ENCODE peak calls at places on chromosomes 12 and 14, in ten cellular contexts. G is HFFc6; X is CD8-positive, alpha-beta T cell; R is naive thymus-derived CD8-positive, alpha-beta T cell; W is HCEC 1CT; Y is activated CD8-positive, alpha-beta memory T cell treated with anti-CD3 and anti-CD28 coated beads, Interleukin-2, amount 50 U/mL, for 4 hours; S is GM23338; P is coronary artery; K is M059J; L is activated effector memory CD4-positive, alpha-beta T cell treated with Interleukin-2 at 50 U/mL for 16 hours. F is an unnamed sample.
A peak's percentile ranks its signal among the peaks of the same experiment; 100 is the strongest.

GRCh38 chr14:76941544-76942287 is 86.8 kb downstream of the IRF2BPL start:
- DNase-seq in G (no peak), X (no peak), R (no peak), W (no peak), Y (no peak), S (no peak), P (no peak), K (no peak), L (no peak), F (no peak)

GRCh38 chr12:127294651-127295205 is 972.2 kb upstream of the TMEM132C start:
- DNase-seq in G (no peak), X (no peak), R (no peak), W (no peak), Y (no peak), S (no peak), P (no peak), K (no peak), L (no peak), F (no peak)

GRCh38 chr12:113655919-113656318 is 184.2 kb upstream of the LHX5 start:
- DNase-seq in G (no peak), X (no peak), R (no peak), W (no peak), Y (no peak), S (no peak), P (no peak), K (no peak), L (no peak), F (no peak)

GRCh38 chr12:29728033-29728432 is 55.7 kb downstream of the TMTC1 start:
- DNase-seq in G (no peak), X (no peak), R (no peak), W (no peak), Y (no peak), S (no peak), P (no peak), K (no peak), L (no peak), F (no peak)

GRCh38 chr14:77691259-77691658 is 16.6 kb downstream of the ALKBH1 start:
- DNase-seq in G (no peak), X (no peak), R (no peak), W (no peak), Y (no peak), S (no peak), P (no peak), K (peak; percentile 36), L (no peak), F (no peak)

GRCh38 chr14:88791629-88792571 is 853 bp downstream of the EML5 start:
- DNase-seq in G (peak; percentile 2), X (no peak), R (no peak), W (no peak), Y (no peak), S (peak; percentile 35), P (no peak), K (peak; percentile 22), L (no peak), F (no peak)

GRCh38 chr12:112380663-112381420 is 1.4 kb downstream of the HECTD4 start:
- DNase-seq in G (no peak), X (no peak), R (no peak), W (no peak), Y (no peak), S (peak; percentile 36), P (no peak), K (no peak), L (no peak), F (no peak)

GRCh38 chr12:25959069-25959961 is 833 bp downstream of the RASSF8 start:
- DNase-seq in G (peak; percentile 85), X (no peak), R (no peak), W (peak; percentile 88), Y (peak; percentile 21), S (peak; percentile 64), P (peak; percentile 77), K (peak; percentile 83), L (no peak), F (peak; percentile 62)

GRCh38 chr12:105099355-105099754 is 8.2 kb upstream of the WASHC4 start:
- DNase-seq in G (no peak), X (no peak), R (no peak), W (no peak), Y (no peak), S (no peak), P (no peak), K (no peak), L (no peak), F (no peak)

GRCh38 chr12:52391618-52392002 is 6.2 kb upstream of the KRT84 start:
- DNase-seq in G (no peak), X (no peak), R (no peak), W (no peak), Y (no peak), S (no peak), P (no peak), K (peak; percentile 29), L (no peak), F (no peak)

GRCh38 chr12:123139926-123140674 is 10.8 kb downstream of the PITPNM2 start:
- DNase-seq in G (peak; percentile 25), X (no peak), R (no peak), W (peak; percentile 75), Y (no peak), S (peak; percentile 11), P (peak; percentile 26), K (peak; percentile 84), L (no peak), F (no peak)

GRCh38 chr12:49428652-49429549 is 61.6 kb downstream of the SPATS2 start:
- DNase-seq in G (peak; percentile 63), X (no peak), R (no peak), W (peak; percentile 75), Y (no peak), S (no peak), P (no peak), K (peak; percentile 63), L (no peak), F (peak; percentile 59)

GRCh38 chr12:56941299-56942017 is 7.2 kb upstream of the SDR9C7 start:
- DNase-seq in G (peak; percentile 66), X (no peak), R (no peak), W (peak; percentile 56), Y (no peak), S (no peak), P (peak; percentile 28), K (peak; percentile 80), L (no peak), F (no peak)

GRCh38 chr12:84698576-84699333 is 213.8 kb downstream of the SLC6A15 start:
- DNase-seq in G (no peak), X (no peak), R (no peak), W (no peak), Y (no peak), S (no peak), P (no peak), K (no peak), L (no peak), F (no peak)

GRCh38 chr12:123026094-123026853 is 45.8 kb downstream of the ARL6IP4 start:
- DNase-seq in G (no peak), X (no peak), R (no peak), W (no peak), Y (no peak), S (no peak), P (no peak), K (no peak), L (no peak), F (no peak)

GRCh38 chr14:28323951-28324741 is 442.4 kb upstream of the FOXG1 start:
- DNase-seq in G (no peak), X (no peak), R (no peak), W (no peak), Y (no peak), S (no peak), P (no peak), K (no peak), L (no peak), F (no peak)

GRCh38 chr14:77271113-77271710 is at the start of gene NGB:
- DNase-seq in G (no peak), X (no peak), R (no peak), W (no peak), Y (no peak), S (peak; percentile 56), P (no peak), K (no peak), L (no peak), F (no peak)

GRCh38 chr14:36068777-36069534 is 107.6 kb downstream of the PTCSC3 start:
- DNase-seq in G (peak; percentile 21), X (no peak), R (no peak), W (peak; percentile 59), Y (no peak), S (no peak), P (no peak), K (peak; percentile 59), L (no peak), F (peak; percentile 87)

GRCh38 chr14:106508216-106508615 is 981.8 kb downstream of the TMEM121 start:
- DNase-seq in G (no peak), X (no peak), R (no peak), W (no peak), Y (no peak), S (peak; percentile 1), P (no peak), K (no peak), L (no peak), F (no peak)

GRCh38 chr14:105857223-105857815 is 330.9 kb downstream of the TMEM121 start:
- DNase-seq in G (no peak), X (no peak), R (no peak), W (no peak), Y (peak; percentile 13), S (no peak), P (peak; percentile 57), K (no peak), L (no peak), F (no peak)

GRCh38 chr12:97005612-97006011 is 98.6 kb downstream of the NEDD1 start:
- DNase-seq in G (no peak), X (no peak), R (no peak), W (no peak), Y (no peak), S (peak; percentile 60), P (no peak), K (no peak), L (no peak), F (no peak)

GRCh38 chr12:77324763-77325468 is 259.5 kb upstream of the E2F7 start:
- DNase-seq in G (peak; percentile 37), X (no peak), R (no peak), W (peak; percentile 72), Y (no peak), S (peak; percentile 94), P (no peak), K (peak; percentile 63), L (no peak), F (no peak)

GRCh38 chr12:48796976-48797375 is 8.1 kb upstream of the ADCY6 start:
- DNase-seq in G (no peak), X (no peak), R (no peak), W (no peak), Y (no peak), S (no peak), P (no peak), K (peak; percentile 64), L (no peak), F (no peak)

GRCh38 chr12:50985322-50985721 is 33.0 kb downstream of the HIGD1C start:
- DNase-seq in G (peak; percentile 80), X (no peak), R (no peak), W (peak; percentile 78), Y (no peak), S (no peak), P (no peak), K (peak; percentile 76), L (no peak), F (no peak)

GRCh38 chr12:62654558-62655241 is 188.1 kb downstream of the MON2 start:
- DNase-seq in G (no peak), X (no peak), R (no peak), W (no peak), Y (no peak), S (no peak), P (no peak), K (no peak), L (no peak), F (no peak)

GRCh38 chr12:124396544-124397398 is 101.9 kb downstream of the RFLNA start:
- DNase-seq in G (no peak), X (no peak), R (no peak), W (no peak), Y (no peak), S (no peak), P (no peak), K (no peak), L (no peak), F (no peak)

GRCh38 chr12:110590806-110591326 is 7.7 kb upstream of the PPTC7 start:
- DNase-seq in G (no peak), X (no peak), R (no peak), W (peak; percentile 33), Y (no peak), S (no peak), P (no peak), K (peak; percentile 32), L (no peak), F (no peak)

GRCh38 chr12:24075650-24076049 is 126.2 kb upstream of the SOX5 start:
- DNase-seq in G (no peak), X (no peak), R (no peak), W (no peak), Y (no peak), S (no peak), P (no peak), K (no peak), L (no peak), F (no peak)

F was measured in astrocyte of the cerebellum.